ENCODE peak calls at places on chromosomes 5 and 9, in seven cellular contexts. T is naive B cell; P is activated naive CD4-positive, alpha-beta T cell treated with anti-CD3 and anti-CD28 coated beads for 36 hours; F is OCI-LY7; K is HEK293T; J is cardiac fibroblast; Z is stimulated activated CD8-positive, alpha-beta memory T cell treated with anti-CD3 and anti-CD28 coated beads, Interleukin-7, amount 100 ng/mL, for 24 hours. H is an unnamed sample.

GRCh38 chr9:19229725-19230355 is 653 bp upstream of the DENND4C start:
- DNase-seq in T (no peak), P (peak), F (peak), K (peak), J (no peak), Z (peak), H (no peak)

GRCh38 chr9:134049236-134049635 is 18.6 kb downstream of the BRD3 start:
- DNase-seq in T (no peak), P (no peak), F (no peak), K (no peak), J (no peak), Z (no peak), H (no peak)

GRCh38 chr5:151592855-151593408 is 1.8 kb upstream of the FAT2 start:
- DNase-seq in T (no peak), P (no peak), F (no peak), K (no peak), J (no peak), Z (no peak), H (no peak)

GRCh38 chr5:112902561-112902960 is 19.5 kb downstream of the REEP5 start:
- DNase-seq in T (no peak), P (no peak), F (no peak), K (no peak), J (no peak), Z (no peak), H (no peak)

GRCh38 chr5:150619359-150620230 is 20.9 kb upstream of the SYNPO start:
- DNase-seq in T (no peak), P (no peak), F (no peak), K (no peak), J (peak), Z (no peak), H (no peak)

GRCh38 chr9:69340631-69341030 is 15.6 kb downstream of the ENTREP1 start:
- DNase-seq in T (no peak), P (no peak), F (no peak), K (no peak), J (no peak), Z (no peak), H (no peak)

GRCh38 chr9:105063665-105064247 is 135.8 kb upstream of the ABCA1 start:
- DNase-seq in T (no peak), P (peak), F (no peak), K (no peak), J (peak), Z (no peak), H (no peak)

GRCh38 chr5:127959152-127959764 is 124.3 kb upstream of the SLC12A2 start:
- DNase-seq in T (no peak), P (peak), F (no peak), K (peak), J (peak), Z (no peak), H (no peak)

GRCh38 chr5:143606043-143606752 is 202.7 kb upstream of the NR3C1 start:
- DNase-seq in T (no peak), P (peak), F (peak), K (no peak), J (no peak), Z (no peak), H (peak)

GRCh38 chr9:101034222-101034621 is 5.7 kb downstream of the PLPPR1 start:
- DNase-seq in T (no peak), P (no peak), F (no peak), K (no peak), J (no peak), Z (no peak), H (no peak)

GRCh38 chr9:125428060-125428481 is 166.4 kb downstream of the GAPVD1 start:
- DNase-seq in T (peak), P (peak), F (peak), K (peak), J (peak), Z (no peak), H (peak)

GRCh38 chr5:170985486-170985885 is 123.7 kb downstream of the RANBP17 start:
- DNase-seq in T (no peak), P (no peak), F (no peak), K (no peak), J (peak), Z (no peak), H (no peak)

GRCh38 chr5:157596449-157596848 is 20.9 kb upstream of the ADAM19 start:
- DNase-seq in T (peak), P (peak), F (peak), K (no peak), J (no peak), Z (no peak), H (peak)

GRCh38 chr9:134693641-134694367 is 52.2 kb downstream of the COL5A1 start:
- DNase-seq in T (no peak), P (no peak), F (no peak), K (no peak), J (no peak), Z (no peak), H (no peak)

GRCh38 chr5:80216753-80217596 is 38.9 kb downstream of the SERINC5 start:
- DNase-seq in T (no peak), P (peak), F (no peak), K (no peak), J (peak), Z (no peak), H (no peak)

GRCh38 chr5:2330325-2330724 is 421.2 kb downstream of the IRX2 start:
- DNase-seq in T (no peak), P (no peak), F (no peak), K (no peak), J (no peak), Z (no peak), H (no peak)

GRCh38 chr5:1733369-1733768 is 66.3 kb downstream of the MRPL36 start:
- DNase-seq in T (no peak), P (no peak), F (no peak), K (no peak), J (no peak), Z (no peak), H (no peak)

GRCh38 chr9:134307223-134307600 is 19.0 kb upstream of the RXRA start:
- DNase-seq in T (no peak), P (no peak), F (no peak), K (no peak), J (no peak), Z (no peak), H (no peak)

GRCh38 chr9:20618361-20618799 is 3.9 kb downstream of the MLLT3 start:
- DNase-seq in T (no peak), P (peak), F (no peak), K (no peak), J (peak), Z (no peak), H (no peak)

GRCh38 chr9:112378441-112379176 is 1.3 kb upstream of the HSDL2 start:
- DNase-seq in T (peak), P (peak), F (no peak), K (no peak), J (no peak), Z (peak), H (peak)

GRCh38 chr5:41648976-41649375 is 138.6 kb upstream of the PLCXD3 start:
- DNase-seq in T (no peak), P (no peak), F (no peak), K (no peak), J (no peak), Z (no peak), H (no peak)

GRCh38 chr5:35990524-35990923 is 666 bp downstream of the UGT3A1 start:
- DNase-seq in T (no peak), P (no peak), F (no peak), K (no peak), J (no peak), Z (no peak), H (no peak)

GRCh38 chr5:14395411-14395810 is 186.2 kb upstream of the OTULINL start:
- DNase-seq in T (no peak), P (no peak), F (no peak), K (no peak), J (no peak), Z (no peak), H (no peak)

GRCh38 chr5:124395287-124395686 is 351.2 kb downstream of the ZNF608 start:
- DNase-seq in T (no peak), P (no peak), F (no peak), K (no peak), J (no peak), Z (no peak), H (no peak)

GRCh38 chr9:112145886-112146285 is 29.2 kb downstream of the SUSD1 start:
- DNase-seq in T (no peak), P (no peak), F (no peak), K (no peak), J (no peak), Z (no peak), H (no peak)

GRCh38 chr9:438066-438465 is 223.4 kb downstream of the DOCK8 start:
- DNase-seq in T (no peak), P (no peak), F (no peak), K (no peak), J (peak), Z (no peak), H (no peak)

GRCh38 chr5:57319633-57320032 is 145.8 kb downstream of the GPBP1 start:
- DNase-seq in T (no peak), P (no peak), F (no peak), K (no peak), J (no peak), Z (no peak), H (no peak)

GRCh38 chr5:176934309-176934930 is 35.3 kb upstream of the HK3 start:
- DNase-seq in T (no peak), P (no peak), F (no peak), K (no peak), J (no peak), Z (no peak), H (no peak)

GRCh38 chr5:180069589-180070247 is 1.8 kb downstream of the RNF130 start:
- DNase-seq in T (peak), P (no peak), F (no peak), K (no peak), J (no peak), Z (no peak), H (no peak)

GRCh38 chr5:93062548-93062947 is 518.5 kb downstream of the NR2F1-AS1 start:
- DNase-seq in T (no peak), P (no peak), F (no peak), K (peak), J (peak), Z (no peak), H (no peak)

GRCh38 chr9:120832766-120833165 is 10.0 kb downstream of the PSMD5 start:
- DNase-seq in T (no peak), P (no peak), F (no peak), K (no peak), J (no peak), Z (no peak), H (no peak)

GRCh38 chr9:9790216-9790872 is 822.5 kb downstream of the PTPRD start:
- DNase-seq in T (peak), P (peak), F (peak), K (peak), J (peak), Z (no peak), H (peak)

GRCh38 chr9:97980918-97981827 is 2.0 kb upstream of the ANP32B start:
- DNase-seq in T (no peak), P (no peak), F (peak), K (no peak), J (no peak), Z (no peak), H (no peak)

H was measured in GM06990.